ENCODE peak calls at places on chromosomes 4 and X, in four cellular contexts. N is body of pancreas, F is ovary, C is tibial nerve. R is an unnamed sample.

GRCh38 chr4:110195561-110196205 is 2.7 kb downstream of the ELOVL6 start:
- DNase-seq in C (no peak), F (no peak), N (no peak), R (no peak)

GRCh38 chr4:73450398-73451004 is 14.5 kb downstream of the AFP start:
- DNase-seq in F (peak; percentile 52), C (no peak), N (peak; percentile 57), R (no peak)

GRCh38 chrX:5163663-5164062 is 1065.0 kb downstream of the NLGN4X start:
- DNase-seq in C (no peak), F (no peak), N (no peak), R (no peak)

GRCh38 chrX:140510306-140510676 is 5.4 kb upstream of the SOX3 start:
- DNase-seq in C (no peak), F (no peak), N (no peak), R (no peak)

GRCh38 chr4:20464381-20464780 is 212.7 kb downstream of the SLIT2 start:
- DNase-seq in N (no peak), C (no peak), F (no peak), R (no peak)

GRCh38 chrX:12162420-12162819 is 24.1 kb downstream of the FRMPD4 start:
- DNase-seq in N (no peak), F (no peak), C (no peak), R (no peak)

GRCh38 chr4:133823177-133823576 is 378.4 kb downstream of the PABPC4L start:
- DNase-seq in F (no peak), C (no peak), N (no peak), R (no peak)

GRCh38 chr4:1449475-1449832 is 43.2 kb upstream of the NKX1-1 start:
- DNase-seq in F (no peak), N (no peak), C (no peak), R (no peak)

GRCh38 chr4:175346381-175346780 is 428.2 kb downstream of the ADAM29 start:
- DNase-seq in N (no peak), F (no peak), C (no peak), R (no peak)

GRCh38 chr4:85756938-85757337 is 282.0 kb downstream of the ARHGAP24 start:
- DNase-seq in F (no peak), C (no peak), N (peak; percentile 39), R (no peak)

GRCh38 chr4:119025440-119025839 is 110.2 kb upstream of the MYOZ2 start:
- DNase-seq in N (no peak), F (no peak), C (peak; percentile 52), R (no peak)

GRCh38 chr4:41212221-41213203 is 1.8 kb downstream of the APBB2 start:
- DNase-seq in F (no peak), N (peak; percentile 58), C (peak; percentile 62), R (peak; percentile 46)

GRCh38 chrX:54509401-54509800 is 13.4 kb upstream of the FGD1 start:
- DNase-seq in N (no peak), C (no peak), F (no peak), R (no peak)

GRCh38 chr4:8493484-8493883 is 52.9 kb downstream of the TRMT44 start:
- DNase-seq in C (no peak), N (no peak), F (no peak), R (no peak)

GRCh38 chr4:187158003-187158402 is 434.3 kb upstream of the FAT1 start:
- DNase-seq in F (no peak), C (no peak), N (no peak), R (peak; percentile 29)

GRCh38 chr4:20252656-20253271 is 1.1 kb downstream of the SLIT2 start:
- DNase-seq in C (peak; percentile 18), F (peak; percentile 34), N (peak; percentile 21), R (peak; percentile 29)

GRCh38 chrX:20181563-20182329 is 40.1 kb upstream of the EIF1AX start:
- DNase-seq in F (no peak), N (no peak), C (no peak), R (no peak)

GRCh38 chr4:168978001-168978700 is 31.9 kb downstream of the CBR4 start:
- DNase-seq in N (no peak), C (no peak), F (no peak), R (no peak)

GRCh38 chrX:138669693-138670092 is 41.8 kb downstream of the FGF13 start:
- DNase-seq in C (no peak), N (no peak), F (no peak), R (no peak)

GRCh38 chr4:40843696-40844095 is 93.9 kb downstream of the NSUN7 start:
- DNase-seq in N (no peak), C (no peak), F (no peak), R (no peak)

GRCh38 chrX:142804085-142804484 is 221.6 kb upstream of the SPANXN4 start:
- DNase-seq in F (no peak), N (no peak), C (no peak), R (peak; percentile 40)

GRCh38 chr4:158873795-158874359 is 105.1 kb downstream of the FNIP2 start:
- DNase-seq in C (no peak), N (no peak), F (no peak), R (no peak)

GRCh38 chr4:99816611-99817309 is at the start of gene DAPP1:
- DNase-seq in C (peak; percentile 5), N (peak; percentile 22), F (no peak), R (no peak)

GRCh38 chr4:123587983-123588494 is 191.4 kb downstream of the SPRY1 start:
- DNase-seq in N (peak; percentile 11), F (no peak), C (no peak), R (no peak)

GRCh38 chr4:141371206-141371605 is 150.5 kb downstream of the ZNF330 start:
- DNase-seq in C (no peak), N (no peak), F (no peak), R (no peak)

GRCh38 chr4:141375855-141376254 is 155.2 kb downstream of the ZNF330 start:
- DNase-seq in N (peak; percentile 14), C (no peak), F (no peak), R (no peak)

GRCh38 chr4:141376769-141377168 is 156.1 kb downstream of the ZNF330 start:
- DNase-seq in C (no peak), F (no peak), N (no peak), R (no peak)
- H3K9me3 ChIP-seq in C (no peaks in the 10 kb centered on the region), F (no peaks in the 10 kb centered on the region), N (no peaks in the 10 kb centered on the region), R (no peaks in the 10 kb centered on the region)

GRCh38 chr4:139299536-139299935 is 1.8 kb upstream of the NAA15 start:
- DNase-seq in C (no peak), N (no peak), F (no peak), R (no peak)
- H3K27ac ChIP-seq in C (no peak overlapping the region), N (no peak overlapping the region), F (no peak overlapping the region), R (no peak overlapping the region)

DNA sequence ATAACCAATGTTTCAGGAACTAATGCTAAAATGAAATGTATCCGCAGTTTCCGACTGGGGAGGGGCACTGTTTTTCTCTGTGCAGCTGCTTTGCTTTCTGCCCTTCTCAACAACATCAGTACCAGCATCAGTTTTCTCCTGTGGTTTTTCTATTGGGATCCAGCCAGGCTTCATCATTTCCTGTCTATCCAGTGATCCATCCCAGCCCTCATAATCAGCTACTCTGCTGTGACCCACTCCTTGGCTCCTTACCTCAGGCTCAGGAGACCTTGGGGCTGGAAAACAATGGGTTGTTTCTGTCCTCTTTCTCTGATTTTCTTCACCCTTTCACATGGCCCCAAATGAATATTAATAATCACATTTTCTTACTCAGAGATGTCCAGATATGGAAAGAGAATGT is 222.2 kb upstream of the DKK2 start:
- DNase-seq in C (no peak), F (no peak), N (no peak), R (no peak)
- TF ChIP-seq POLR2A in C (no peak), F (no peak), N (no peak), R (no peak)

GRCh38 chr4:114558446-114559020 is 40.1 kb upstream of the UGT8 start:
- DNase-seq in N (no peak), C (no peak), F (no peak), R (no peak)
- H3K9me3 ChIP-seq in N (no peaks in the 10 kb centered on the region), C (no peaks in the 10 kb centered on the region), F (no peaks in the 10 kb centered on the region), R (no peaks in the 10 kb centered on the region)